ENCODE peak calls at places on chromosomes 3 and 15, in four cellular contexts. Y is MCF 10A, E is hepatocyte, G is mesothelial cell of epicardium. V is an unnamed sample.

GRCh38 chr3:7740458-7740857 is 761.2 kb upstream of the LMCD1 start:
- DNase-seq in Y (no peak), E (no peak), G (no peak), V (no peak)

GRCh38 chr3:103085465-103085864 is 650.6 kb downstream of the ZPLD1 start:
- DNase-seq in Y (no peak), E (peak), G (no peak), V (no peak)

GRCh38 chr15:88586401-88587162 is 34.6 kb upstream of the AEN start:
- DNase-seq in Y (no peak), E (no peak), G (no peak), V (no peak)

GRCh38 chr15:85406916-85407315 is 26.5 kb downstream of the AKAP13 start:
- DNase-seq in Y (no peak), E (no peak), G (no peak), V (no peak)

GRCh38 chr3:71930056-71930991 is 145.4 kb upstream of the PROK2 start:
- DNase-seq in Y (peak), E (peak), G (no peak), V (peak)

GRCh38 chr15:46848704-46849103 is 868.6 kb upstream of the SEMA6D start:
- DNase-seq in Y (peak), E (no peak), G (no peak), V (no peak)

GRCh38 chr3:816605-817004 is 276.2 kb upstream of the CNTN6 start:
- DNase-seq in Y (no peak), E (no peak), G (no peak), V (no peak)

GRCh38 chr3:151107701-151108100 is 22.2 kb downstream of the MED12L start:
- DNase-seq in Y (no peak), E (peak), G (no peak), V (no peak)

GRCh38 chr3:65712156-65712555 is 326.6 kb downstream of the MAGI1 start:
- DNase-seq in Y (no peak), E (no peak), G (no peak), V (no peak)

GRCh38 chr3:142115927-142116668 is 33.2 kb downstream of the TFDP2 start:
- DNase-seq in Y (peak), E (no peak), G (no peak), V (no peak)

GRCh38 chr3:24773798-24774197 is 279.1 kb upstream of the THRB start:
- DNase-seq in Y (peak), E (peak), G (peak), V (peak)

GRCh38 chr15:66369773-66370651 is 13.5 kb upstream of the TIPIN start:
- DNase-seq in Y (peak), E (no peak), G (no peak), V (peak)

GRCh38 chr3:140588558-140588957 is 89.3 kb upstream of the TRIM42 start:
- DNase-seq in Y (no peak), E (no peak), G (no peak), V (no peak)

GRCh38 chr3:10317311-10317960 is 3.5 kb downstream of the SEC13 start:
- DNase-seq in Y (no peak), E (peak), G (no peak), V (no peak)

GRCh38 chr3:182837855-182838454 is 44.7 kb downstream of the ATP11B start:
- DNase-seq in Y (peak), E (peak), G (no peak), V (no peak)

GRCh38 chr3:25603703-25604102 is 61.0 kb downstream of the TOP2B start:
- DNase-seq in Y (peak), E (no peak), G (no peak), V (no peak)

GRCh38 chr15:67035886-67036285 is 29.5 kb upstream of the SMAD3 start:
- DNase-seq in Y (no peak), E (no peak), G (no peak), V (no peak)

GRCh38 chr3:197718904-197719303 is 17.8 kb downstream of the RUBCN start:
- DNase-seq in Y (peak), E (peak), G (no peak), V (no peak)

GRCh38 chr3:148190441-148190990 is 507.2 kb upstream of the AGTR1 start:
- DNase-seq in Y (no peak), E (no peak), G (no peak), V (no peak)

GRCh38 chr3:71885001-71885400 is 100.1 kb upstream of the PROK2 start:
- DNase-seq in Y (no peak), E (no peak), G (no peak), V (no peak)

GRCh38 chr3:35275768-35276167 is 363.6 kb upstream of the ARPP21 start:
- DNase-seq in Y (no peak), E (no peak), G (no peak), V (no peak)

GRCh38 chr15:67822537-67823370 is 2.6 kb upstream of the SKOR1 start:
- DNase-seq in Y (no peak), E (no peak), G (no peak), V (peak)

DNA sequence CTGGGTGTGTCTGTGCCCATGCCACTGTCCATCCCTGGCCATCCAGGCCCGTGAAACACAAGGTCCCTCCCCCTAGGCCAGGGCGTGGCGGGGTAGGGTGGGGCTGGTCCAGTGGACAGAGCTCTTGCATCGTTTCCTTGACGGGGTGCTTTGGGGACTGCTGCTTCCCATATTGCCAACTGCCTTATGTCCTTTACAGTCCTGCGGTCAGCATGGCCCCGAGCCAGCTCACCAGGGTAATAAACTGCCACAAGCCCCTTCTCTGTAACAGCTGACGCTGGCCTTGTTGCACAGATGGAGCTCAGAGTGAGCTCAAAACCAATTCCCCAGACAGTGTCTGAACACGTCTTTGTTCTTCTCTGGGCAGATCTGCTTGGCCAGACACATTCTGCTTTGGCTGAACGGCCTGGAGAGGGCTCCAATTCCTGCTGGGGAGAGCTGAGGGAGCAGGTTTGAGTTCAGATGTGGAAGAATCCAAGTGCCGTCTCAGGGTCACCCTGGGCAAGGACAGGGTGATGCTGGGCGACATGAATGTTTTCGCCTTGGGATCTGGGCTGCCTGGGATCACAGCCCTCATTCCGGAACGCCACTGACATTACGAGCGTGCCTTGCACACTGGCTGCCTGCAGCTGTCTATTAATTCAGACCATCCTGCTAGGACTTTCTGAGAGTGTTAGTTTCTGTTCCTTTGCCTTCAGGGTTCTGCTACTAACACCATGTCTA is 51.5 kb downstream of the RGMA start:
- DNase-seq in Y (no peak), E (peak), G (no peak), V (no peak)
- TF ChIP-seq CTCF in Y (no peak), E (peak), G (no peak), V (no peak)

GRCh38 chr3:45224824-45225464 is 1.1 kb downstream of the TMEM158 start:
- DNase-seq in Y (peak), E (peak), G (no peak), V (peak)
- TF ChIP-seq CTCF in Y (peak), E (peak), G (no peak), V (peak)

GRCh38 chr15:50150349-50150748 is 31.3 kb upstream of the ATP8B4 start:
- DNase-seq in Y (no peak), E (no peak), G (no peak), V (no peak)
- TF ChIP-seq CTCF in Y (no peak), E (no peak), G (no peak), V (no peak)

GRCh38 chr15:73324496-73325170 is 44.1 kb downstream of the HCN4 start:
- DNase-seq in Y (no peak), E (no peak), G (no peak), V (no peak)

GRCh38 chr15:73326157-73326556 is 42.6 kb downstream of the HCN4 start:
- DNase-seq in Y (no peak), E (no peak), G (no peak), V (no peak)

GRCh38 chr15:73323956-73324355 is 44.8 kb downstream of the HCN4 start:
- DNase-seq in Y (no peak), E (no peak), G (no peak), V (no peak)

GRCh38 chr15:73323374-73323955 is 45.3 kb downstream of the HCN4 start:
- DNase-seq in Y (no peak), E (no peak), G (no peak), V (no peak)

DNA sequence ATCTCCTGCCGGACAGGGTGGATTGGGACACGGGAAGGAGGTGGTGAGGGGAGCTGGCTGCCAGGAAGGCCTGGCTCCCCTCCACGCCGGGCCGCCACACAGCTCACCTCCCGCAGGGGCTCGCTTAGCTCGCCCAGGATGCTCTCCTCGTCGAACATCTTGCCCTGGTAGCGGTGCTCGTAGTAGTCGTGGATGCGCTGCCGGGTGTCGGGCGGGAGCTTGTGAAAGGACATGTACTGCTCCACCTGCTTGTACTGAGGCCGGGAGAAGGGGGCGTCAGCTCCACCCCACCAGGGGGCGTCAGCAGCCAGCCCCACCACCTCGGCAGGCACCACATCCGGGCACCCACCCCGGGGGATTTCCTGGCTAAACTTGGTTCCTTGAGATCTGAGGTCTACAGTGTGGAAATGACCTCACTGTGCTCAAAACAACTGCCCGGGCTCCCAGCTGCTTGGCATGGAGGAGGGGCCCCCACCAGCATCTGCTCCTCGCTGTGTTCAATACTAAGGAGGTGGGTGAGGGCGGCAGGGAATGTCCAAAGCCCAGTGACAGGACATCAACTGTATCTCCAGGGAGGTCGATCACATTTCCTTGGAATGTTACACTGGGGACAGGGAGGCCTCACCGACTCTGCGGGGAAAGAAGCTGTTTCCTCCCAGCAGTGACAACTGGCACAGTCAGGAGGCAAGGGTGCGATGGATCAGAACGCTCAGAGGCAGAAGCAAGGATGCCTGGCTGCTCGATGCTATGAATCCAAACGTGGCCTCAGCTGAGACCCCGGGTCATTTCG is 43.4 kb downstream of the HCN4 start:
- DNase-seq in Y (no peak), E (no peak), G (no peak), V (peak)
- TF ChIP-seq CTCF in Y (peak), E (no peak), G (no peak), V (peak)

GRCh38 chr3:169094204-169094603 is 569.3 kb downstream of the MECOM start:
- DNase-seq in Y (no peak), E (no peak), G (no peak), V (no peak)
- TF ChIP-seq CTCF in Y (no peak), E (no peak), G (no peak), V (no peak)

DNA sequence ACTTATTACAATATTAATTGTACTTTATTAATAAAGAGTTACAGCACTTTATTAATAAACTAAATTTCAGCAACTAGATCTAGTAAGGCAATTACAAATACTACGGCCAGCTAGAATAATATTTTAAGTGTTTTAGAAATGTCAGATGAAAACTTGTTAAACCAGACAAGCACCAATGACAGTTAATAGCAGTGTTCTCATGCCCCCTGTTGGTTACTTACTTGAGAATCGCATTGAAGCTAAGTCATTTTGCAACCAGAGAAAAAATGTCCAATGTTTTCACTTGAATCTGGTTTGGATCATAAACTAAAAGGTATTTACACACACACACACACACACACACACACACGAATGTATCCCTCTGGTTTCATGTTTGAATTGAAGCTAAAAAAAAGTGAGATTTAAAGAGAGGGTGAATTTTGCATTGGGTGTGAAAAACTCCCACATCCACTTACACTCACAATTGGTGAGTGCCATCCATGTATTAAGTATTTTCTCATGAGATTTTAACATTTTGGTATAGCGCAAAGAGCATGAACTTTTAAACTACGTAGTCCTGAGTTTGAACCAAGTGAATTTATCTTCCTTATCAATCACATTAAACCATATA is 347.7 kb downstream of the ZBBX start:
- DNase-seq in Y (peak), E (peak), G (no peak), V (peak)
- TF ChIP-seq CTCF in Y (peak), E (peak), G (peak), V (peak)

DNA sequence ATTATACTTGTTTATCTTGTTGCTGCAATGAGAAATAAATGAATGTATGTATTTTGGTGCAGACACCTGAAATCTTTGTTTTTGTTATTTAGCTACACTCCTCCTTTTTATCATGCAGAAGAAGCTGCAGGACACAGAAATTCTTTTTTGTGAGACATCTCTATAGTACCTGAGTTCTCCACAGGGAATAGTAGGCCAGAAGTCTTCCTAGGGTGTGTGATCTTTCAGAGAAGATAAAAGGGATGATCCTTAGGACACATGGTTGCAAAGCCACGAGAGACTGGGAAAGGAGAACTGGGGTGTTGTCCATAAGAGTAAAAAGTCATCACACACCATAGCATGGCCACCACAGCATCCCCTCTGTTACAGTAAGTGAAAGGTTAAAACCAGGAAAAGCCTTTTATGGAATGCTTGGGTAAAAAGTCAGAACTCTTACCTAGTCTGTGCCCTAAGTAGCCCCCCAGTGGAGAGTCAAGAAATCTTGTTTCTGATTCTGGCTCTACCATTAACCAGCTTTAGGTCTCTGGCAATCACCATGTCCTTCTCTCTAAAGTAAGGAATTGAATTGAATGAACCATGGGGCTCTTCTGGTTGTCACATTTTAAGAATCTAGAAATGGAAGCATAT is 31.9 kb upstream of the ADGRG7 start:
- DNase-seq in Y (no peak), E (no peak), G (no peak), V (no peak)
- TF ChIP-seq CTCF in Y (no peak), E (no peak), G (no peak), V (no peak)

GRCh38 chr15:83556754-83557153 is 97.2 kb upstream of the ADAMTSL3 start:
- DNase-seq in Y (no peak), E (no peak), G (no peak), V (no peak)

GRCh38 chr15:83561661-83562060 is 92.3 kb upstream of the ADAMTSL3 start:
- DNase-seq in Y (peak), E (no peak), G (no peak), V (no peak)

GRCh38 chr15:83556068-83556467 is 97.9 kb upstream of the ADAMTSL3 start:
- DNase-seq in Y (no peak), E (no peak), G (no peak), V (no peak)

GRCh38 chr15:83558146-83558545 is 95.8 kb upstream of the ADAMTSL3 start:
- DNase-seq in Y (no peak), E (no peak), G (no peak), V (no peak)

GRCh38 chr15:83559310-83559966 is 94.5 kb upstream of the ADAMTSL3 start:
- DNase-seq in Y (peak), E (peak), G (no peak), V (peak)
- TF ChIP-seq CTCF in Y (peak), E (peak), G (peak), V (peak)

DNA sequence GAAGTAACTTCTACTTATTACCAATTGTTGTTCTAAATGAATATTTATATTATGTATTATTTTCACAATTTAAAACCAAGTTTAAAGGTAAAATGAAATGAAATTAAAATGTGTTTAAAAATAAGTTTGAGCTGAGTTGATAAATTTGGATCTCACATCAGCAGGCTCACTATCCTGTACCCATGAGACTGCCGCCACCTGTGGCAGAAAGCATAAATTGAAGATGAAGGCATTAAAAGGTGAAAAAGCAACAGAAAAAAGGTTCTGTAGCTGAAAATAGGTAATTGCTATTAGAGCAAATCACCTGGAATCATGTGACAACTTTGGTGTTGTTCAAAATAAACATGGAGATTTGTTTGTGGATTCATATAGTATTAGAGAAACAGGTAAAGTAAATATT is 133.0 kb upstream of the CADM2 start:
- DNase-seq in Y (no peak), E (no peak), G (no peak), V (no peak)
- TF ChIP-seq CTCF in Y (no peak), E (no peak), G (no peak), V (no peak)